ENCODE peak calls at places on chromosomes 2 and 18, in seven cellular contexts. A is astrocyte of the spinal cord; J is CD8-positive, alpha-beta memory T cell; U is A549; Y is K562; W is psoas muscle; P is upper lobe of right lung. X is an unnamed sample.

GRCh38 chr2:67463810-67464209 is 66.7 kb downstream of the ETAA1 start:
- DNase-seq in A (peak; percentile 52), J (no peak), U (no peak), Y (no peak), W (no peak), P (no peak), X (no peak)

GRCh38 chr2:168119519-168120141 is 127.8 kb downstream of the STK39 start:
- DNase-seq in A (peak; percentile 78), J (no peak), U (no peak), Y (peak; percentile 49), W (no peak), P (no peak), X (no peak)

GRCh38 chr2:128618642-128619041 is 300.0 kb upstream of the HS6ST1 start:
- DNase-seq in A (no peak), J (no peak), U (no peak), Y (no peak), W (no peak), P (peak; percentile 40), X (no peak)

GRCh38 chr2:62412347-62412742 is 93.7 kb downstream of the TMEM17 start:
- DNase-seq in A (peak; percentile 27), J (peak; percentile 4), U (no peak), Y (peak; percentile 23), W (no peak), P (no peak), X (no peak)

GRCh38 chr2:217268978-217269377 is 409.1 kb upstream of the TNP1 start:
- DNase-seq in A (no peak), J (no peak), U (no peak), Y (no peak), W (no peak), P (no peak), X (no peak)

GRCh38 chr18:24270358-24270936 is 127.2 kb downstream of the OSBPL1A start:
- DNase-seq in A (peak; percentile 15), J (no peak), U (no peak), Y (no peak), W (no peak), P (no peak), X (no peak)

GRCh38 chr2:152637251-152637650 is 80.0 kb downstream of the PRPF40A start:
- DNase-seq in A (no peak), J (no peak), U (no peak), Y (no peak), W (no peak), P (no peak), X (no peak)

GRCh38 chr2:100073110-100073509 is 69.3 kb downstream of the AFF3 start:
- DNase-seq in A (no peak), J (no peak), U (no peak), Y (no peak), W (no peak), P (no peak), X (no peak)

GRCh38 chr2:14536976-14537375 is 95.5 kb upstream of the LRATD1 start:
- DNase-seq in A (no peak), J (no peak), U (no peak), Y (no peak), W (no peak), P (no peak), X (no peak)

GRCh38 chr2:98234763-98235162 is 111.5 kb upstream of the CNGA3 start:
- DNase-seq in A (no peak), J (no peak), U (no peak), Y (no peak), W (no peak), P (no peak), X (no peak)

GRCh38 chr2:11133238-11133935 is 21.9 kb upstream of the SLC66A3 start:
- DNase-seq in A (no peak), J (no peak), U (no peak), Y (no peak), W (no peak), P (no peak), X (no peak)

GRCh38 chr2:11131166-11131920 is 23.9 kb upstream of the SLC66A3 start:
- DNase-seq in A (no peak), J (no peak), U (no peak), Y (no peak), W (no peak), P (no peak), X (no peak)

GRCh38 chr2:11134349-11134748 is 20.9 kb upstream of the SLC66A3 start:
- DNase-seq in A (no peak), J (no peak), U (no peak), Y (no peak), W (no peak), P (no peak), X (no peak)

GRCh38 chr2:11132036-11132671 is 23.1 kb upstream of the SLC66A3 start:
- DNase-seq in A (no peak), J (no peak), U (no peak), Y (no peak), W (no peak), P (no peak), X (no peak)

DNA sequence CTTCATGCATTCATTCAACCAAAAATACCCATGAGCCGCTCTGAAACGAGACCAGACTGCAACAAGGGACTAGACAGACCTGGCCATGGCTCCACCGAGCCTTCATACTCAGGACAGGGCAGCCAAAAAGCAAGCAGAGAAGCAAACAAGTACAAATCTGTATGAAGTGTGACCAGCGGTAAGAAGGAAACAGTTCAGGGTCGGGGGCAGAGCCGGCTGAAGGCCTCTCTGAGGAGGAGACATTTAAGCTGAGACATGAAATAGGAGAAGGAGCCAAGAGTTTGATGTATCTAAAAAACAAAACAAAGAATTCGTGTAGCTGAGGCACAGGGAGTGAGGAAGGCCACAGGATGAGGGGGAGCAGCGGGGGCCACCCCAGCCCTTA is 21.3 kb upstream of the SLC66A3 start:
- DNase-seq in A (no peak), J (no peak), U (no peak), Y (no peak), W (no peak), P (no peak), X (no peak)
- H3K4me3 ChIP-seq in A (no peak overlapping the region), J (no peak overlapping the region), U (no peak overlapping the region), Y (no peak overlapping the region), W (peak overlapping the region; percentile 63), P (no peak overlapping the region), X (no peak overlapping the region)

GRCh38 chr18:907880-908512 is 3.3 kb downstream of the ADCYAP1 start:
- DNase-seq in A (no peak), J (no peak), U (no peak), Y (no peak), W (no peak), P (no peak), X (no peak)
- H3K4me3 ChIP-seq in A (peak overlapping the region; percentile 24), J (no peak overlapping the region), U (peak overlapping the region; percentile 38), Y (no peak overlapping the region), W (peak overlapping the region; percentile 59), P (peak overlapping the region; percentile 48), X (peak overlapping the region; percentile 45)

DNA sequence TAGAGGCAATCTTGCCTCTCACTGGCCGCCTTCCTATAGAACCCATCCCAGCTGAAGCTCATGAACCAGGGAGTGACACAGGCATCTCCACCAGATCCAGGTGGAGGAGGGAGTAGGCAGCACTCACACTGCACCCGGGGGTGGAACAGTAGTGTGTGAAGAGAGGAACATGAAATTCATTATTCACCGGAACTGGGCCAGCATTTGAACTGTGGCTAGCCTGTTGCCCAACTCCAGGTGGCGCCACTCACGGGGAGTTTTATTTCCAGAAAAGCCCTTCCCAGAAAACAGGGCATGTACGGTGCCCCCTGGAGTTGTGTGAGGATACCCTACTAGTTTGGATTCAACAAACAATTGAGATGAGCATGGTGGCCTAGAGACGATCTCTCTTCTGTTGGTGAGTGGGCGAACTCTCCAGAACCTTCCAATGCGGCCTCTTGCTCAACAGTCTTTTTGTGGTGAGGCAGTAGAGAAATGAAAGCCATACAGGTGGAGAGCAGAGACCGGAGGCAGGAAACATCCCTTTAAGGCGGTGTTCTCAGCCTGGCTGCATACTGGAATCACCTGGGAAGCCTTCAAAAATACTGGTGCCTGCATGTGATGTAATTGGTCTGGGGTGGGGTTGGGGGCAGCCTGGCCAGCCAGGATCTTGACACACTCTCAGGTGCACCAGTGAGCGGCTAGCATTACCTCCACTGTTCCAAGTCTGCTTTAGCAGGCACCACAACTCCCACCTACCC is 73.5 kb upstream of the NEDD4L start:
- DNase-seq in A (no peak), J (no peak), U (peak; percentile 18), Y (peak; percentile 15), W (no peak), P (no peak), X (peak; percentile 15)
- H3K4me3 ChIP-seq in A (no peak overlapping the region), J (no peak overlapping the region), U (no peak overlapping the region), Y (no peak overlapping the region), W (no peak overlapping the region), P (no peak overlapping the region), X (no peak overlapping the region)

GRCh38 chr2:60764736-60765534 is 8.9 kb downstream of the PAPOLG start:
- DNase-seq in A (no peak), J (no peak), U (no peak), Y (no peak), W (no peak), P (no peak), X (no peak)
- H3K4me3 ChIP-seq in A (no peak overlapping the region), J (no peak overlapping the region), U (no peak overlapping the region), Y (no peak overlapping the region), W (no peak overlapping the region), P (no peak overlapping the region), X (no peak overlapping the region)

GRCh38 chr2:70767699-70768584 is at the start of gene ADD2:
- DNase-seq in A (peak; percentile 10), J (no peak), U (peak; percentile 76), Y (peak; percentile 86), W (peak; percentile 19), P (peak; percentile 60), X (peak; percentile 63)

GRCh38 chr2:70767094-70767698 is 804 bp downstream of the ADD2 start:
- DNase-seq in A (no peak), J (no peak), U (peak; percentile 45), Y (peak; percentile 79), W (no peak), P (no peak), X (peak; percentile 3)

GRCh38 chr2:70765507-70765906 is 2.5 kb downstream of the ADD2 start:
- DNase-seq in A (no peak), J (no peak), U (no peak), Y (no peak), W (no peak), P (no peak), X (no peak)

GRCh38 chr2:70768585-70769085 is 635 bp upstream of the ADD2 start:
- DNase-seq in A (no peak), J (no peak), U (no peak), Y (no peak), W (no peak), P (no peak), X (no peak)

DNA sequence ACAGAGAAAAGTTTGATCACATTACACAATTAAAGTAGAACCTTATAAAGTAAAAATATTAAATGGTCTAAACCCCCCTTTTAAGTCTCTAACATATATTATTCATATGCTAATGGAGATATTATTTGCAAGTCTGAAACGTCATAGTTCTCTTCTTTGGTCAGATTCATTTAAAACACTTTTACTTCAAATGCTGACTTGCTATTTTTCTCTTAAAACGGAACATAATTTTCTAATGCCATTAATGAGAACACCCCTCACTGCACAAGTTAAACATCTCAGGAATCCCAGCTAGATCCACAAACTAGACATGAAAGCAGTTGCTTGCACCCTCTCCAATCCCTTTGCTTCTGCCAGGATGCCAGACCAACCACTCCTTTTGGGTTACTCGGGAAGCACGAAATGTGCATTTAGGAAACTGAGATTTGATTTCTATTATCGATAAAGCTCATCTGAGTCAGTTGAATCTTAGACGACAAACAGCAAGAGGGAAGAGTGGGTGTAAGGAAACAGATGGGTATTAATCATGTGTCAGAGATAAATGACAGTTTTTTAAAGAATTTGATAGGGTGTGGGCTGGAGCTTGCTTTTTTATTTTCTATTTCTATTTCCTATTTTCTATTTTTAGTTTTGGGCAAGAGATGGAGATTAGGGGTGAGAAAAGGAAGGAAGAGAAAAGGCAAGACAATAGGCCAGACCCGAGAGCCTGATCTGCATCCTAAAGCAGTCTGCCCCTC is 1.5 kb downstream of the ADD2 start:
- DNase-seq in A (no peak), J (no peak), U (no peak), Y (no peak), W (no peak), P (no peak), X (no peak)
- H3K4me3 ChIP-seq in A (no peak overlapping the region), J (peak overlapping the region; percentile 37), U (peak overlapping the region; percentile 68), Y (peak overlapping the region; percentile 73), W (peak overlapping the region; percentile 61), P (peak overlapping the region; percentile 46), X (peak overlapping the region; percentile 52)